ENCODE peak calls at places on chromosome 3, in ten cellular contexts. One of them, this sample, is unnamed.
A peak's percentile ranks its signal among the peaks of the same experiment; 100 is the strongest.

GRCh38 chr3:192907784-192908183 is 9.9 kb downstream of the MB21D2 start:
- DNase-seq in HCT116: no peak
- DNase-seq in anterior cingulate cortex: no peak
- DNase-seq in activated gamma-delta T cell treated with Interleukin-2 at 50 U/mL for 16 hours: no peak
- DNase-seq in LoVo: no peak
- DNase-seq in pancreas: no peak
- DNase-seq in stimulated activated CD4-positive, alpha-beta T cell treated with anti-CD3 and anti-CD28 coated beads, Interleukin-2, amount 100 ng/mL, for 48 hours: no peak
- DNase-seq in NCI-H524: no peak
- DNase-seq in Daoy: no peak
- DNase-seq in ureter: no peak
- DNase-seq in this sample: no peak

GRCh38 chr3:173096994-173097785 is 43.8 kb downstream of the SPATA16 start:
- DNase-seq in HCT116: peak; percentile 10
- DNase-seq in Daoy: peak; percentile 37
- DNase-seq in NCI-H524: no peak
- DNase-seq in stimulated activated CD4-positive, alpha-beta T cell treated with anti-CD3 and anti-CD28 coated beads, Interleukin-2, amount 100 ng/mL, for 48 hours: no peak
- DNase-seq in ureter: no peak
- DNase-seq in LoVo: no peak
- DNase-seq in pancreas: no peak
- DNase-seq in activated gamma-delta T cell treated with Interleukin-2 at 50 U/mL for 16 hours: no peak
- DNase-seq in anterior cingulate cortex: no peak
- DNase-seq in this sample: no peak

GRCh38 chr3:183151086-183151485 is 11.4 kb downstream of the LAMP3 start:
- DNase-seq in Daoy: no peak
- DNase-seq in anterior cingulate cortex: no peak
- DNase-seq in HCT116: no peak
- DNase-seq in pancreas: no peak
- DNase-seq in ureter: no peak
- DNase-seq in stimulated activated CD4-positive, alpha-beta T cell treated with anti-CD3 and anti-CD28 coated beads, Interleukin-2, amount 100 ng/mL, for 48 hours: no peak
- DNase-seq in activated gamma-delta T cell treated with Interleukin-2 at 50 U/mL for 16 hours: no peak
- DNase-seq in LoVo: no peak
- DNase-seq in NCI-H524: no peak
- DNase-seq in this sample: no peak

GRCh38 chr3:194023501-194024280 is 112.3 kb upstream of the HES1 start:
- DNase-seq in pancreas: no peak
- DNase-seq in activated gamma-delta T cell treated with Interleukin-2 at 50 U/mL for 16 hours: no peak
- DNase-seq in Daoy: no peak
- DNase-seq in HCT116: no peak
- DNase-seq in NCI-H524: peak; percentile 84
- DNase-seq in LoVo: no peak
- DNase-seq in anterior cingulate cortex: no peak
- DNase-seq in stimulated activated CD4-positive, alpha-beta T cell treated with anti-CD3 and anti-CD28 coated beads, Interleukin-2, amount 100 ng/mL, for 48 hours: no peak
- DNase-seq in ureter: no peak
- DNase-seq in this sample: no peak

GRCh38 chr3:25689226-25689625 is 24.5 kb upstream of the TOP2B start:
- DNase-seq in LoVo: no peak
- DNase-seq in Daoy: no peak
- DNase-seq in ureter: no peak
- DNase-seq in HCT116: no peak
- DNase-seq in activated gamma-delta T cell treated with Interleukin-2 at 50 U/mL for 16 hours: no peak
- DNase-seq in NCI-H524: no peak
- DNase-seq in stimulated activated CD4-positive, alpha-beta T cell treated with anti-CD3 and anti-CD28 coated beads, Interleukin-2, amount 100 ng/mL, for 48 hours: no peak
- DNase-seq in pancreas: no peak
- DNase-seq in anterior cingulate cortex: no peak
- DNase-seq in this sample: no peak

GRCh38 chr3:197809356-197810020 is 18.4 kb downstream of the LRCH3 start:
- DNase-seq in HCT116: no peak
- DNase-seq in pancreas: no peak
- DNase-seq in NCI-H524: no peak
- DNase-seq in anterior cingulate cortex: no peak
- DNase-seq in stimulated activated CD4-positive, alpha-beta T cell treated with anti-CD3 and anti-CD28 coated beads, Interleukin-2, amount 100 ng/mL, for 48 hours: no peak
- DNase-seq in ureter: no peak
- DNase-seq in activated gamma-delta T cell treated with Interleukin-2 at 50 U/mL for 16 hours: no peak
- DNase-seq in LoVo: no peak
- DNase-seq in Daoy: no peak
- DNase-seq in this sample: no peak

GRCh38 chr3:71581451-71581980 is 2.0 kb downstream of the FOXP1 start:
- DNase-seq in NCI-H524: no peak
- DNase-seq in activated gamma-delta T cell treated with Interleukin-2 at 50 U/mL for 16 hours: peak; percentile 16
- DNase-seq in anterior cingulate cortex: no peak
- DNase-seq in pancreas: peak; percentile 11
- DNase-seq in LoVo: no peak
- DNase-seq in stimulated activated CD4-positive, alpha-beta T cell treated with anti-CD3 and anti-CD28 coated beads, Interleukin-2, amount 100 ng/mL, for 48 hours: no peak
- DNase-seq in HCT116: no peak
- DNase-seq in ureter: no peak
- DNase-seq in Daoy: no peak
- DNase-seq in this sample: no peak

GRCh38 chr3:104960579-104960978 is 406.1 kb upstream of the ALCAM start:
- DNase-seq in stimulated activated CD4-positive, alpha-beta T cell treated with anti-CD3 and anti-CD28 coated beads, Interleukin-2, amount 100 ng/mL, for 48 hours: no peak
- DNase-seq in activated gamma-delta T cell treated with Interleukin-2 at 50 U/mL for 16 hours: no peak
- DNase-seq in anterior cingulate cortex: no peak
- DNase-seq in NCI-H524: no peak
- DNase-seq in ureter: no peak
- DNase-seq in Daoy: no peak
- DNase-seq in pancreas: no peak
- DNase-seq in HCT116: no peak
- DNase-seq in LoVo: no peak
- DNase-seq in this sample: no peak

GRCh38 chr3:16516695-16517481 is 3.4 kb upstream of the RFTN1 start:
- DNase-seq in NCI-H524: peak; percentile 37
- DNase-seq in HCT116: no peak
- DNase-seq in anterior cingulate cortex: peak; percentile 47
- DNase-seq in Daoy: peak; percentile 43
- DNase-seq in pancreas: no peak
- DNase-seq in LoVo: no peak
- DNase-seq in stimulated activated CD4-positive, alpha-beta T cell treated with anti-CD3 and anti-CD28 coated beads, Interleukin-2, amount 100 ng/mL, for 48 hours: peak; percentile 30
- DNase-seq in activated gamma-delta T cell treated with Interleukin-2 at 50 U/mL for 16 hours: peak; percentile 6
- DNase-seq in ureter: no peak
- DNase-seq in this sample: no peak